ENCODE peak calls at places on chromosomes 7 and 10, in eight cellular contexts. D is fibroblast of villous mesenchyme, Q is lung microvascular endothelial cell, F is left ventricle myocardium inferior, U is A172, Y is suprapubic skin, I is HFFc6, J is fibroblast of the aortic adventitia. X is an unnamed sample.

GRCh38 chr7:5214641-5215040 is 24.6 kb downstream of the WIPI2 start:
- DNase-seq in I (no peak), J (no peak), Q (no peak), F (no peak), U (no peak), Y (peak), D (no peak), X (no peak)

GRCh38 chr10:125824736-125825135 is 1.4 kb downstream of the BCCIP start:
- DNase-seq in Q (no peak), D (no peak), U (peak), I (peak), Y (no peak), F (no peak), J (no peak), X (no peak)

GRCh38 chr10:126846959-126847358 is 58.3 kb upstream of the DOCK1 start:
- DNase-seq in D (no peak), Y (no peak), Q (no peak), U (no peak), I (no peak), J (no peak), F (no peak), X (no peak)

GRCh38 chr10:70909326-70909935 is 21.1 kb upstream of the PCBD1 start:
- DNase-seq in Q (no peak), Y (no peak), F (no peak), J (no peak), D (no peak), I (no peak), U (no peak), X (no peak)

GRCh38 chr10:33290286-33291052 is 44.0 kb downstream of the NRP1 start:
- DNase-seq in I (no peak), Y (no peak), J (no peak), Q (no peak), F (no peak), U (no peak), D (no peak), X (no peak)

GRCh38 chr7:5626456-5626855 is 155.0 kb downstream of the RNF216 start:
- DNase-seq in Q (no peak), Y (no peak), I (no peak), U (no peak), D (no peak), F (no peak), J (peak), X (no peak)

GRCh38 chr10:871951-872403 is 59.5 kb downstream of the LARP4B start:
- DNase-seq in U (no peak), Q (no peak), Y (no peak), J (no peak), I (no peak), F (no peak), D (no peak), X (no peak)

GRCh38 chr10:113360870-113361269 is 192.0 kb upstream of the HABP2 start:
- DNase-seq in I (no peak), D (no peak), J (no peak), U (no peak), Q (no peak), F (no peak), Y (no peak), X (no peak)

GRCh38 chr7:107803009-107803581 is at the start of gene SLC26A3:
- DNase-seq in U (no peak), I (no peak), Q (no peak), J (no peak), D (no peak), F (no peak), Y (no peak), X (no peak)

GRCh38 chr7:13099197-13099795 is 411.9 kb downstream of the ARL4A start:
- DNase-seq in Y (no peak), F (no peak), Q (no peak), D (no peak), J (no peak), I (no peak), U (no peak), X (no peak)

GRCh38 chr10:102596506-102596971 is 47.7 kb upstream of the TRIM8 start:
- DNase-seq in D (peak), Y (no peak), I (peak), U (peak), F (peak), J (peak), Q (peak), X (no peak)

GRCh38 chr7:99380032-99380822 is 5.7 kb downstream of the ARPC1B start:
- DNase-seq in D (peak), Q (no peak), J (peak), Y (no peak), U (peak), I (peak), F (no peak), X (peak)

GRCh38 chr7:127514499-127514898 is 70.9 kb downstream of the GCC1 start:
- DNase-seq in I (peak), Y (no peak), D (peak), J (peak), U (peak), Q (peak), F (no peak), X (no peak)

GRCh38 chr7:77649950-77650349 is 46.3 kb upstream of the RSBN1L start:
- DNase-seq in U (peak), F (no peak), I (peak), J (peak), Y (no peak), Q (no peak), D (peak), X (no peak)

GRCh38 chr10:29951441-29951931 is 107.9 kb downstream of the JCAD start:
- DNase-seq in Q (peak), I (no peak), F (no peak), J (peak), U (peak), D (peak), Y (no peak), X (peak)

GRCh38 chr10:67695555-67695954 is 440 bp downstream of the CTNNA3 start:
- DNase-seq in Q (peak), F (no peak), Y (no peak), U (no peak), D (no peak), I (no peak), J (peak), X (no peak)

GRCh38 chr7:67553378-67553777 is 556.7 kb downstream of the TYW1 start:
- DNase-seq in J (no peak), F (no peak), U (peak), I (no peak), D (no peak), Y (no peak), Q (no peak), X (no peak)

GRCh38 chr10:74888947-74889661 is 62.7 kb downstream of the KAT6B start:
- DNase-seq in Q (peak), Y (no peak), J (peak), U (peak), F (no peak), D (no peak), I (peak), X (no peak)

X was measured in pulmonary artery endothelial cell.